ENCODE peak calls at places on chromosomes 1 and 21, in nine cellular contexts. Q is colonic mucosa, O is heart left ventricle, V is pancreas, I is IMR-90, R is body of pancreas, G is cardiac muscle cell, B is uterus, D is right lobe of liver. Z is an unnamed sample. For H3K4me1, the result is how much of the 10 kb centered on the place peaks cover.

GRCh38 chr1:244901400-244901799 is 37.1 kb upstream of the HNRNPU start:
- DNase-seq in Q (no peak), O (no peak), V (no peak), I (no peak), R (no peak), G (no peak), B (no peak), D (no peak), Z (no peak)

GRCh38 chr1:32062867-32063230 is 9.9 kb upstream of the TMEM39B start:
- DNase-seq in Q (no peak), O (no peak), V (no peak), I (peak), R (no peak), G (no peak), B (no peak), D (no peak), Z (no peak)

GRCh38 chr1:26097696-26098095 is 13.9 kb upstream of the PDIK1L start:
- DNase-seq in Q (no peak), O (no peak), V (no peak), I (peak), R (no peak), G (no peak), B (no peak), D (no peak), Z (no peak)

GRCh38 chr21:44377922-44378645 is 24.7 kb downstream of the TRPM2 start:
- DNase-seq in Q (no peak), O (no peak), V (no peak), I (no peak), R (no peak), G (no peak), B (no peak), D (no peak), Z (no peak)

GRCh38 chr21:14383596-14384210 is 757 bp upstream of the HSPA13 start:
- DNase-seq in Q (no peak), O (no peak), V (no peak), I (peak), R (no peak), G (no peak), B (no peak), D (no peak), Z (no peak)

GRCh38 chr1:79006564-79006963 is at the start of gene ADGRL4:
- DNase-seq in Q (no peak), O (peak), V (peak), I (peak), R (peak), G (peak), B (peak), D (peak), Z (peak)

GRCh38 chr1:181541458-181541857 is 58.1 kb downstream of the CACNA1E start:
- DNase-seq in Q (no peak), O (no peak), V (no peak), I (no peak), R (no peak), G (no peak), B (no peak), D (no peak), Z (no peak)

GRCh38 chr1:191888996-191889622 is 269.2 kb upstream of the RGS18 start:
- DNase-seq in Q (no peak), O (no peak), V (no peak), I (peak), R (no peak), G (peak), B (no peak), D (no peak), Z (no peak)

GRCh38 chr1:52296345-52296744 is 69.7 kb downstream of the CC2D1B start:
- DNase-seq in Q (peak), O (no peak), V (no peak), I (peak), R (peak), G (peak), B (no peak), D (no peak), Z (no peak)

GRCh38 chr21:43597052-43597451 is 62.2 kb downstream of the HSF2BP start:
- DNase-seq in Q (no peak), O (no peak), V (no peak), I (peak), R (no peak), G (no peak), B (no peak), D (no peak), Z (no peak)

GRCh38 chr1:97042551-97042950 is 321.0 kb downstream of the PTBP2 start:
- DNase-seq in Q (no peak), O (no peak), V (no peak), I (peak), R (no peak), G (no peak), B (no peak), D (no peak), Z (no peak)

GRCh38 chr1:55965981-55966461 is 613.3 kb downstream of the PLPP3 start:
- DNase-seq in Q (no peak), O (no peak), V (no peak), I (peak), R (no peak), G (no peak), B (no peak), D (no peak), Z (no peak)

GRCh38 chr1:12078938-12079861 is 16.1 kb downstream of the TNFRSF8 start:
- DNase-seq in Q (peak), O (peak), V (no peak), I (peak), R (no peak), G (peak), B (peak), D (no peak), Z (no peak)

GRCh38 chr1:185585770-185586169 is 148.4 kb upstream of the HMCN1 start:
- DNase-seq in Q (peak), O (no peak), V (no peak), I (no peak), R (no peak), G (no peak), B (no peak), D (peak), Z (no peak)

GRCh38 chr1:229597877-229598276 is 28.0 kb downstream of the TAF5L start:
- DNase-seq in Q (no peak), O (no peak), V (no peak), I (peak), R (no peak), G (no peak), B (no peak), D (no peak), Z (no peak)

GRCh38 chr1:95287825-95288224 is 53.8 kb downstream of the RWDD3 start:
- DNase-seq in Q (no peak), O (no peak), V (no peak), I (no peak), R (no peak), G (no peak), B (no peak), D (no peak), Z (no peak)

GRCh38 chr1:216175714-216176113 is 247.5 kb downstream of the USH2A start:
- DNase-seq in Q (no peak), O (no peak), V (no peak), I (no peak), R (no peak), G (no peak), B (no peak), D (no peak), Z (no peak)

GRCh38 chr1:202126426-202126825 is 3.7 kb downstream of the GPR37L1 start:
- DNase-seq in Q (no peak), O (no peak), V (no peak), I (no peak), R (no peak), G (no peak), B (no peak), D (no peak), Z (no peak)

GRCh38 chr1:197027359-197027758 is 39.7 kb downstream of the F13B start:
- DNase-seq in Q (no peak), O (no peak), V (no peak), I (no peak), R (no peak), G (no peak), B (no peak), D (no peak), Z (no peak)

GRCh38 chr1:207941664-207942063 is 30.7 kb upstream of the CD34 start:
- DNase-seq in Q (peak), O (peak), V (no peak), I (peak), R (peak), G (no peak), B (peak), D (peak), Z (peak)

GRCh38 chr1:77996734-77997133 is 8.0 kb upstream of the DNAJB4 start:
- DNase-seq in Q (no peak), O (no peak), V (no peak), I (no peak), R (no peak), G (no peak), B (no peak), D (no peak), Z (no peak)

GRCh38 chr1:8875216-8875861 is 3.1 kb downstream of the ENO1 start:
- DNase-seq in Q (no peak), O (peak), V (no peak), I (no peak), R (no peak), G (no peak), B (no peak), D (no peak), Z (no peak)

GRCh38 chr1:15885701-15886612 is 38.5 kb downstream of the SPEN start:
- DNase-seq in Q (peak), O (peak), V (peak), I (peak), R (peak), G (peak), B (peak), D (peak), Z (peak)
- H3K4me1 ChIP-seq in Q (under half), O (under half), V (under half), I (under half), R (under half), G (under half), B (under half), D (under half), Z (under half)

GRCh38 chr1:111737216-111738132 is 1.7 kb downstream of the INKA2 start:
- DNase-seq in Q (no peak), O (no peak), V (no peak), I (no peak), R (no peak), G (no peak), B (no peak), D (no peak), Z (no peak)
- H3K4me3 ChIP-seq in Q (peak), O (peak), V (no peak), I (peak), R (no peak), G (peak), B (peak), D (no peak), Z (peak)

DNA sequence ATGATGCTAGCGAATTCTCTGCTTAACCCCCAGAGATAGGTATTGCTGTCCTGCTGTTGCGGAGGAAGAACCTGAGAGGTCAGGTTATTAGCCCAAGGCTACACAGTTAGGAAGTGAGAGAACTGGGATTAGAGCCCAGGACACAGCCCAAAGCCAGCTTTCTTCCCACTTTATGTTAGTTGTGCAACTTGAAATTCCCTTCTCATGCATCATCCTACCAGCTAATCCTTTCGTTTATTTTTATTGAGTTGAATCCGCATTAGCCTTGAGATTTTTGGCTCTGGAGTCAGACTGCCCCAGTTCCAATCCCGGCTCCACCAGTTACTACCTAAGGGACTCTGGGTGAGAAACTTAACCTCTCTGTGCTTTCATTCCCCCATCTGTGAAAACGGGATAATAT is 65.4 kb downstream of the PLEKHA6 start:
- DNase-seq in Q (no peak), O (peak), V (no peak), I (peak), R (no peak), G (no peak), B (peak), D (no peak), Z (peak)
- H3K4me1 ChIP-seq in Q (under half), O (under half), V (under half), I (under half), R (under half), G (under half), B (under half), D (under half), Z (half or more)

GRCh38 chr21:45554477-45555175 is 12.4 kb upstream of the SLC19A1 start:
- DNase-seq in Q (peak), O (peak), V (peak), I (peak), R (peak), G (peak), B (peak), D (peak), Z (peak)

GRCh38 chr21:45555557-45556301 is 13.5 kb upstream of the SLC19A1 start:
- DNase-seq in Q (peak), O (peak), V (peak), I (peak), R (peak), G (peak), B (peak), D (peak), Z (peak)

GRCh38 chr21:45556645-45557601 is 14.7 kb upstream of the SLC19A1 start:
- DNase-seq in Q (no peak), O (peak), V (peak), I (no peak), R (peak), G (no peak), B (no peak), D (peak), Z (no peak)

GRCh38 chr21:45556302-45556644 is 14.0 kb upstream of the SLC19A1 start:
- DNase-seq in Q (no peak), O (no peak), V (no peak), I (no peak), R (no peak), G (no peak), B (no peak), D (no peak), Z (no peak)

GRCh38 chr21:45555251-45555556 is 13.0 kb upstream of the SLC19A1 start:
- DNase-seq in Q (no peak), O (no peak), V (no peak), I (peak), R (no peak), G (no peak), B (no peak), D (no peak), Z (no peak)
- H3K4me3 ChIP-seq in Q (peak), O (peak), V (peak), I (peak), R (peak), G (peak), B (peak), D (peak), Z (peak)

GRCh38 chr1:36584874-36585759 is 102.4 kb upstream of the CSF3R start:
- DNase-seq in Q (no peak), O (no peak), V (no peak), I (no peak), R (no peak), G (no peak), B (no peak), D (no peak), Z (no peak)

GRCh38 chr1:36583080-36583479 is 100.4 kb upstream of the CSF3R start:
- DNase-seq in Q (no peak), O (no peak), V (no peak), I (no peak), R (no peak), G (no peak), B (no peak), D (no peak), Z (no peak)

GRCh38 chr1:36583980-36584805 is 101.5 kb upstream of the CSF3R start:
- DNase-seq in Q (no peak), O (no peak), V (no peak), I (no peak), R (no peak), G (no peak), B (no peak), D (no peak), Z (no peak)

GRCh38 chr1:36580524-36580923 is 97.8 kb upstream of the CSF3R start:
- DNase-seq in Q (no peak), O (no peak), V (no peak), I (no peak), R (no peak), G (no peak), B (no peak), D (no peak), Z (no peak)

DNA sequence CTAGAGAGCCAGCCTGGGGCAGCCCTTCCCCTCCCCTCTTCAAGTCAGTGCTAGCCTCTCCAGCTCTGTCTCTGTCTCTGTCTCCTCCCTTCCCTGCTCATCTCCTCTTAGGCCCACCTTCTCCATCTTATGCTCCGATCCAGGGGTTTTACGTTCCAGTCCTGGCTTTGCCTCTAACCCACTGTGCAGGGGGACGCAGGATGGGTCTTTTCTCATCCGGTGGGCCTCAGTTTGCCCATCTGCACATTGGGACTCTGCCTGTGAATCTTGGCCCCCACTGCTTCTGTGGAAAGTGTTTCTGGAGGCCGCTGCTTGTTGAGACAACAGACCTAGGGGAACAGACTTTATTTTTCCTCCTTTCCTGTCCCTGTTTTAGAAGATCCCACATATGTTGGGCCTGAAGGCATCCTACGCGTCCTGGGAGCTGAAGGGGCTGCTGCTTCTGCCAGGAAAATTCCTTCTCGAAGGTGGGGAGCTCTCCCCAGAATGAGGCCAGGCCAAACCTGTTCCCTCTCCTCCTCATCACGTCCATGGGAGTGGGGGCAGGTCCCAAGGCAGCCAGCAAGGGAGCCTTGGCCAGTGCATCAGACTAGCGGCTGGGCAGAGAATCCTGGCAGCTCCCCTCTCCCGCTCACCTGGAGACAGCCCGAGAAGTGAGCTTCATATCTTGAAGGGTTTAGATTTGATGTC is 99.5 kb upstream of the CSF3R start:
- DNase-seq in Q (no peak), O (no peak), V (no peak), I (no peak), R (no peak), G (no peak), B (no peak), D (no peak), Z (no peak)
- H3K4me1 ChIP-seq in Q (under half), O (under half), V (under half), I (under half), R (under half), G (under half), B (under half), D (under half), Z (under half)

GRCh38 chr1:226549937-226550670 is 1.5 kb downstream of the STUM start:
- DNase-seq in Q (peak), O (peak), V (peak), I (no peak), R (peak), G (no peak), B (peak), D (peak), Z (no peak)
- H3K4me3 ChIP-seq in Q (peak), O (peak), V (no peak), I (no peak), R (no peak), G (peak), B (peak), D (peak), Z (peak)

DNA sequence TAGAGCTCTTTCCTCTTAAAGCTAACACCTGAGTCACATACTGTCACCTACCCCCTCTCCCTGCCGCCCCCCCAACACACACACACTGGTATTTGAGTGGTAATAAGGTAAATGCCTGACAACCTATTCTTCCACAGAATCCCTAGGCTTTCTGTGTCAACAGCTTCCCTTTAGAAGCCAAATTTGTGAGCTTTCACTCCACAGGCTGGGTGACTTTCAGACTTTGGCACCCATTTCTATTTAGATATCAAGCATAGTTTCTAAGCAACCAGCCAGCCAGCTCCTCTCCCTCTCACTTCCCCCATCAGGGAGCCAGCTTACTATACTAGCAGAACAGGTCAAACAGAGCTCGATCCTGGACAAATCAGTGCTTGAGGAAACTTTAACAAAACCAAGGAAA is 3.2 kb upstream of the C1orf74 start:
- DNase-seq in Q (peak), O (peak), V (no peak), I (peak), R (peak), G (no peak), B (no peak), D (no peak), Z (peak)
- H3K4me1 ChIP-seq in Q (under half), O (under half), V (under half), I (under half), R (under half), G (under half), B (under half), D (under half), Z (under half)

GRCh38 chr1:91742848-91743292 is 143.1 kb downstream of the TGFBR3 start:
- DNase-seq in Q (no peak), O (peak), V (no peak), I (peak), R (peak), G (no peak), B (peak), D (peak), Z (peak)
- H3K4me3 ChIP-seq in Q (no peak), O (no peak), V (no peak), I (no peak), R (no peak), G (no peak), B (no peak), D (no peak), Z (no peak)

GRCh38 chr1:234758851-234759250 is 148.9 kb upstream of the IRF2BP2 start:
- DNase-seq in Q (no peak), O (no peak), V (no peak), I (peak), R (no peak), G (no peak), B (no peak), D (no peak), Z (no peak)
- H3K4me1 ChIP-seq in Q (under half), O (under half), V (under half), I (under half), R (under half), G (under half), B (under half), D (under half), Z (under half)

Z was measured in right atrium auricular region.